ENCODE peak calls at places on chromosomes 13 and 19, in four cellular contexts. D is activated B cell treated with CpG ODN at 0.5 μM for 24 hours, N is endothelial cell, V is PC-3. X is an unnamed sample.

GRCh38 chr19:9671654-9672053 is 3.2 kb downstream of the ZNF562 start:
- DNase-seq in D (no peak), N (no peak), V (no peak), X (no peak)

GRCh38 chr19:44637390-44637764 is 6.3 kb upstream of the PVR start:
- DNase-seq in D (no peak), N (no peak), V (peak), X (no peak)

GRCh38 chr19:2780284-2780683 is 2.8 kb downstream of the SGTA start:
- DNase-seq in D (no peak), N (no peak), V (no peak), X (no peak)

GRCh38 chr13:32669030-32669646 is 82.9 kb downstream of the PDS5B start:
- DNase-seq in D (no peak), N (peak), V (peak), X (peak)

GRCh38 chr19:12779162-12779993 is 4.0 kb upstream of the HOOK2 start:
- DNase-seq in D (no peak), N (peak), V (peak), X (peak)

GRCh38 chr19:43639507-43640423 is at the start of gene CADM4:
- DNase-seq in D (peak), N (peak), V (no peak), X (no peak)

GRCh38 chr19:58350001-58350801 is 3.1 kb downstream of the A1BG start:
- DNase-seq in D (no peak), N (no peak), V (no peak), X (no peak)

GRCh38 chr13:110226051-110226562 is 80.8 kb downstream of the COL4A1 start:
- DNase-seq in D (no peak), N (no peak), V (no peak), X (no peak)

GRCh38 chr13:81726037-81726726 is 1385.3 kb upstream of the SPRY2 start:
- DNase-seq in D (no peak), N (no peak), V (no peak), X (no peak)

GRCh38 chr13:33172400-33172799 is 113.2 kb downstream of the STARD13 start:
- DNase-seq in D (no peak), N (no peak), V (no peak), X (no peak)

GRCh38 chr19:45152504-45153338 is 8.1 kb downstream of the NKPD1 start:
- DNase-seq in D (peak), N (no peak), V (no peak), X (no peak)

GRCh38 chr13:110665491-110666254 is 40.2 kb downstream of the CARS2 start:
- DNase-seq in D (no peak), N (no peak), V (no peak), X (no peak)

DNA sequence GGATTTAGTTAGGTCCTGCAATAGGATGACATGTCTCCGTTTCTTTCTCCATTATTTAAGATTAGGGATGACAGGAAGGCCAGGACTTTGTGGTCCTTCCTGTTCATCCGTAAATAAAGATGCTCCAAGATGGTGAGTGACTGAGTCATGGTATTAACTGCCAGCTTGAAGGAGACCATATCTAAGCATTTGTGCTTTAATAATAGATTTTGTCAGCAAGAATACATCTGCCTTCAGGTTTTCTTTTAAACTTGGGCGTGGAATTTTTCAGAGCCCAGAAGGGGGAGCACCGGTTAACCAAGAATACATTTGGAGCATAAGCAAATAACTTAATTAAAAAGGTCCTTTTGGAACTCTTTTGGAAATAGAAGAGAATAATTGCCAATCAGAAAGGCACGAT is 68.2 kb downstream of the ARHGAP35 start:
- DNase-seq in D (no peak), N (no peak), V (peak), X (no peak)
- TF ChIP-seq CTCF in D (no peak), N (no peak), V (peak), X (peak)

DNA sequence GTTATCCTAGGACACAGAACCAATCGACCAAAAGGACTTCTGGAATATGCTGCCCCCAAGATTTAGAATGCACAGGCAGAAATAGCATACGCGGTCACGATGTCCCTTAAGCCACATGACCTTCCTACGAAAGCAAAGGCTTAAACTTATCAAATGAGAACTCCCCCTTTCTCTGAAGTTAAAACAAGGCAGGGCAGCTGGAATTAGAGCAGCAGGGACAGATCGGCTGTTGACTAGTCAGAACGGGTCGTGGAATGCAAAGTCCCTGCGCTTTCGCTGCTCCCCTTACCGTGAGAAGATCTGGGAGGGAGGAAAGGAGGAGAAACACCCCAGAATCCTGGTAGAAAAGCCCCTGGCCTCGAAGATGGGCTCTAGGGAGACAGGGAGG is 799 bp upstream of the USPL1 start:
- DNase-seq in D (no peak), N (peak), V (peak), X (peak)
- TF ChIP-seq CTCF in D (no peak), N (no peak), V (no peak), X (no peak)

DNA sequence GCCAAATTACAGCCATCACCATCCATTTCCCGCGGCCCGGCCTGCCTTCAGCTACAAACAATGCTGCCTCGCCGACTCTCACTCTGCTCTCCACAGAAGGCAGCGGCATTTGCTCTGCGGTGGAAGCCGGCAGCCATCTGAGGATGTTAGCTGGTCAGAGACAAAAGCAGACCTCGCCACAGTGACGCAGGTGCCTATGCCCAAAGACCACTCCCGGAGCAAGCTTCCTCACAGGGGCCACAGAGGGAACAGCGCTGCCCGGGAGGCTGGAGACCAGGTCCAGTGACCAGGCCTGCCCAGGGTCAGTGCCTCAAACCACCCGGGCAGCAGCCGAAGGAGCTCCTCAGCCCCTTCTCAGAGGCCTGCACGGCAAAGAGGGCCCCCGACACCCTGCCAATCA is 16.4 kb downstream of the PEPD start:
- DNase-seq in D (no peak), N (no peak), V (no peak), X (no peak)
- TF ChIP-seq CTCF in D (no peak), N (no peak), V (no peak), X (no peak)

GRCh38 chr19:48636859-48637448 is at the start of gene DBP:
- DNase-seq in D (no peak), N (no peak), V (peak), X (no peak)

GRCh38 chr19:48637449-48637947 is 319 bp upstream of the DBP start:
- DNase-seq in D (peak), N (peak), V (peak), X (peak)

GRCh38 chr19:48639483-48640375 is 2.5 kb upstream of the DBP start:
- DNase-seq in D (no peak), N (no peak), V (no peak), X (no peak)

GRCh38 chr19:48638831-48639381 is 1.7 kb upstream of the DBP start:
- DNase-seq in D (no peak), N (no peak), V (no peak), X (no peak)

DNA sequence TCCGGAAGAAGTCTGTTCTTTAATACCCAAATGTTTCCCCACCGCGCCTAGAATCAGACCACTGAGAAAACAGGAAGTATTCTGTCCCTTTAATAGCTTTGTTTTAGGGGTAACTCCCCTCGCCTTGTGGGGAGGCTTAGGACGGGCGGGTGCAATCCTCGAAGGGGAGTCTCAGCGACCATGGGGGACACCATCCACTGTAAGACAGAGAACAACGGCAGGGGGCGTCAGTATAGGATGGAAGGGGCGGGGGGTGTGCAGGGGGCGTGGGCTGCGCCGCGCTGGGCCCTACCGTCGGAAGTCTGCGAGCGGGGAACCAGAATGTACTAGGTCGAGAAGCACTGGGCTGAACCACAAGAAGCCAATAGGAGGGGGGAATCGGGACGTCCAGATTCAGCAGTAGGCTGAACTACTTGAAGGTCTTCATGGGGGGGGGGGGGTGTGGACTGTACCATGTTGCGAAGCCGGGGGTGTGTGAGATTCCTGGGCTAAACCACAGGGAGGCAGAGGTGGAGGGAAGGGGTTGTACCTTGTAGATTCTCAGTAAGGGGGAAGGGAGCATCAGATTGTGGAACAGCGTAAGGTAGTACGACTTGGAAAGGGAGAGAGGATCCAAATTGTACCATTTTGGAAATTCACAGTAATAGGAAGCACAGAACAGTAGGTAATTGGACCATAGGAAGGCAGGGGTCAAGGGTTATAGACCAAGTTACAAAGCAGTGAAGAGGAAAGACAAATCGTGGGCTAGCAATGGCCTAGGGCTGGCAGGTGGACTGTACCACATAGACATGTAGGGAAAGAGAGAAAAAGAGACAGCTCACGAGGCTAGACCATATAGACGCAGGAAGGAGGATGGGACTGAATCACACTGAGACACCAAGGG is 1.0 kb upstream of the DBP start:
- DNase-seq in D (peak), N (peak), V (peak), X (peak)
- TF ChIP-seq CTCF in D (no peak), N (no peak), V (no peak), X (peak)